ENCODE peak calls at places on chromosomes 6 and 20, in ten cellular contexts. O is psoas muscle; J is fibroblast of lung; M is IMR-90; Z is cardiac muscle cell; U is uterus; V is CD8-positive, alpha-beta T cell; N is pancreas; T is right lobe of liver; S is esophagus squamous epithelium. Y is an unnamed sample. For H3K4me1, the result is how much of the 10 kb centered on the place peaks cover.

GRCh38 chr20:33554914-33555420 is 65.1 kb downstream of the CBFA2T2 start:
- DNase-seq in O (no peak), T (no peak), J (peak), Z (peak), N (no peak), S (no peak), M (peak), V (peak), U (no peak), Y (no peak)

GRCh38 chr6:164523060-164523459 is 786.3 kb downstream of the C6orf118 start:
- DNase-seq in M (no peak), Z (no peak), V (no peak), J (no peak), U (no peak), N (no peak), S (no peak), O (no peak), T (no peak), Y (no peak)

GRCh38 chr20:56511926-56512325 is 12.6 kb upstream of the FAM209A start:
- DNase-seq in J (no peak), V (no peak), N (no peak), T (no peak), O (no peak), S (no peak), M (no peak), U (no peak), Z (no peak), Y (no peak)

GRCh38 chr6:154447929-154448328 is 62.6 kb downstream of the CNKSR3 start:
- DNase-seq in N (no peak), J (peak), M (peak), S (no peak), O (no peak), T (no peak), U (no peak), Z (no peak), V (no peak), Y (no peak)

GRCh38 chr20:32457476-32457986 is 99.4 kb downstream of the ASXL1 start:
- DNase-seq in S (no peak), Z (peak), J (peak), U (peak), V (no peak), M (peak), O (peak), T (peak), N (peak), Y (peak)

GRCh38 chr6:158071121-158072082 is 89.7 kb downstream of the SYNJ2 start:
- DNase-seq in V (no peak), T (no peak), S (no peak), M (no peak), U (no peak), Z (no peak), N (no peak), J (no peak), O (no peak), Y (no peak)

GRCh38 chr6:16840291-16840690 is 79.0 kb upstream of the ATXN1 start:
- DNase-seq in J (no peak), V (no peak), U (no peak), Z (no peak), T (no peak), O (no peak), M (no peak), N (no peak), S (no peak), Y (no peak)

GRCh38 chr20:49612127-49612738 is 44.3 kb upstream of the PTGIS start:
- DNase-seq in Z (no peak), M (no peak), V (no peak), T (peak), U (no peak), O (peak), J (no peak), S (no peak), N (peak), Y (peak)

GRCh38 chr20:23132293-23132929 is 46.3 kb upstream of the CD93 start:
- DNase-seq in S (no peak), M (no peak), Z (no peak), V (no peak), U (no peak), N (no peak), T (no peak), O (no peak), J (no peak), Y (peak)

GRCh38 chr20:23129256-23129655 is 43.1 kb upstream of the CD93 start:
- DNase-seq in U (no peak), O (no peak), M (no peak), V (no peak), T (no peak), N (no peak), Z (no peak), S (no peak), J (peak), Y (no peak)

GRCh38 chr20:23131766-23132165 is 45.6 kb upstream of the CD93 start:
- DNase-seq in N (no peak), Z (no peak), S (no peak), M (no peak), J (peak), T (no peak), U (no peak), V (no peak), O (no peak), Y (no peak)

GRCh38 chr20:23129891-23130621 is 43.9 kb upstream of the CD93 start:
- DNase-seq in S (no peak), U (no peak), Z (no peak), O (no peak), J (no peak), N (no peak), V (no peak), T (peak), M (no peak), Y (no peak)

GRCh38 chr20:23130622-23130916 is 44.4 kb upstream of the CD93 start:
- DNase-seq in O (no peak), J (no peak), S (no peak), Z (no peak), V (no peak), M (no peak), T (no peak), U (no peak), N (no peak), Y (no peak)
- H3K4me1 ChIP-seq in O (under half), J (under half), S (under half), Z (under half), V (under half), M (under half), T (under half), U (under half), N (under half), Y (half or more)

GRCh38 chr20:17835240-17835940 is 133.2 kb downstream of the SNX5 start:
- DNase-seq in Z (no peak), S (no peak), N (peak), O (peak), V (no peak), T (peak), M (peak), U (peak), J (peak), Y (no peak)

GRCh38 chr20:17834804-17835203 is 133.8 kb downstream of the SNX5 start:
- DNase-seq in Z (no peak), U (no peak), O (no peak), N (no peak), T (no peak), M (no peak), J (no peak), V (no peak), S (no peak), Y (no peak)

GRCh38 chr20:17833036-17833674 is 133.4 kb downstream of the BANF2 start:
- DNase-seq in Z (no peak), T (no peak), U (no peak), V (no peak), N (no peak), S (no peak), O (no peak), M (peak), J (peak), Y (no peak)

GRCh38 chr20:17837179-17837578 is 131.4 kb downstream of the SNX5 start:
- DNase-seq in O (no peak), Z (no peak), T (no peak), M (no peak), S (no peak), N (no peak), U (no peak), J (no peak), V (no peak), Y (no peak)

DNA sequence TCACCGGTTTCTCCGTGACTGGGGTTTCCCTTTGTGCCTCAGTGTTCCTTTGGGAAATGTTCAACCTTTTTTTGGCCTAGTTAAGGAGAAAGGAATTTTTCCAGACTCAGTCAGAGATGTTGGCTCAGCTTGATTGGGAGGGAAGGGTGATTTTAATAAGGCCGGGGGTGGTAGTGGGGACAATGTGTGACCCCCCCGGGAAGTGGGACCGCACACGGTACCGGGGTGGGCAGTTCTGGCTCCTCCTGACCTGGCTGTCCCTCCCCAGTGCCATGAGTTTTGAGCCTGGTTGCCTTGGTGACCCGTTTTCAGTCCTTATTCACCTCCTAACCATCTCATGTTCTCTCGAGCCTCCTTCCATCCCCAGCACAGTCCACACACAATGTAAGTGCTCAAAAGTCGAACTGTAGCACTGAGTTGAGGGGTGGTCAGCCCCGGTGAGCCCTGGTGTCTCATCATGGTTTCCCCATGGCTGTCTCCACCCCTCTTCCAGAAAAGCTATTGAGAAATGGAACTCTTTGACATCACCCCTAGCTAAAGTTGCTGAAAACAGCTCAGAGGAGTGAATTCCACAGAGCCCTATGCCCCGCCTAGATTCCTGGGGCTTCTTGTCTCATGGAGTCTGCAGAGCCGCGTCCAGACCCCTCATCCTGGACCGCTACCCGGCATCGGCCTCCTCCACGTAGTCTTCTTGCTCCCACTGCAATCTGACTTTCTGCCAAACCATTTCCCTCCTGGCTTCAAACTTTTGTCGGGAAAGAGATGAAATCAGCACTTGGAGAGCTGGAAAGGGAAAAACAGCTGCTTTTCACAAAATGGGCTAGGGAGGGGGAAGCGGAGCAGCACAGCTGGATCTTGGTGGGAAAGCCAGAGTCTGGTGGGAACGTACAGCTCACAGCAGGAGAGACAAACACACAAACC is 132.4 kb downstream of the SNX5 start:
- DNase-seq in V (no peak), U (peak), O (peak), Z (no peak), T (no peak), N (no peak), S (no peak), M (peak), J (peak), Y (no peak)
- H3K27ac ChIP-seq in V (no peak), U (peak), O (peak), Z (no peak), T (no peak), N (no peak), S (peak), M (peak), J (peak), Y (peak)

GRCh38 chr6:82785206-82785605 is 280.4 kb downstream of the UBE3D start:
- DNase-seq in V (no peak), S (no peak), Z (no peak), M (no peak), N (no peak), O (no peak), T (no peak), J (peak), U (no peak), Y (no peak)
- TF ChIP-seq CTCF in V (no peak), S (no peak), Z (no peak), M (no peak), N (no peak), O (no peak), T (no peak), J (no peak), U (no peak), Y (no peak)

GRCh38 chr20:25045343-25045712 is 12.6 kb downstream of the ACSS1 start:
- DNase-seq in M (no peak), N (peak), T (peak), O (peak), U (no peak), S (no peak), J (no peak), V (no peak), Z (no peak), Y (peak)
- H3K4me1 ChIP-seq in M (under half), N (half or more), T (under half), O (half or more), U (under half), S (half or more), J (under half), V (under half), Z (under half), Y (half or more)

Y was measured in lower lobe of right lung.